ENCODE peak calls at places on chromosome 4, in five cellular contexts. C, R, Q, T and X are unnamed samples.

GRCh38 chr4:157271166-157271869 is 50.8 kb downstream of the GRIA2 start:
- DNase-seq in Q (no peak), C (no peak), R (peak; percentile 55), T (no peak), X (no peak)

GRCh38 chr4:182975806-182976205 is 58.6 kb upstream of the DCTD start:
- DNase-seq in C (peak; percentile 66), T (no peak), Q (peak; percentile 78), R (peak; percentile 78), X (peak; percentile 71)

GRCh38 chr4:71130827-71131603 is 137.6 kb downstream of the DCK start:
- DNase-seq in R (peak; percentile 31), C (no peak), Q (peak; percentile 77), T (no peak), X (peak; percentile 76)

GRCh38 chr4:88743696-88744095 is 46.1 kb upstream of the NAP1L5 start:
- DNase-seq in Q (peak; percentile 67), T (no peak), R (peak; percentile 30), C (no peak), X (peak; percentile 80)

GRCh38 chr4:67725132-67725531 is 24.2 kb upstream of the UBA6 start:
- DNase-seq in T (no peak), R (no peak), Q (peak; percentile 33), C (no peak), X (no peak)

GRCh38 chr4:10157478-10158354 is 41.1 kb upstream of the WDR1 start:
- DNase-seq in Q (peak; percentile 91), T (peak; percentile 40), R (peak; percentile 52), C (peak; percentile 64), X (peak; percentile 82)

GRCh38 chr4:99447079-99447478 is 11.9 kb upstream of the ADH7 start:
- DNase-seq in T (no peak), R (no peak), C (peak; percentile 29), Q (peak; percentile 85), X (peak; percentile 64)

GRCh38 chr4:81875962-81876650 is 404.4 kb upstream of the RASGEF1B start:
- DNase-seq in Q (no peak), C (no peak), T (no peak), R (no peak), X (no peak)

GRCh38 chr4:168598191-168598590 is 101.3 kb downstream of the PALLD start:
- DNase-seq in Q (peak; percentile 23), C (no peak), T (no peak), R (peak; percentile 56), X (peak; percentile 86)

GRCh38 chr4:38371391-38371851 is 292.6 kb upstream of the KLF3 start:
- DNase-seq in T (no peak), Q (peak; percentile 83), C (no peak), R (peak; percentile 10), X (peak; percentile 76)

GRCh38 chr4:5782829-5783476 is 72.0 kb downstream of the EVC start:
- DNase-seq in T (no peak), Q (no peak), R (no peak), C (no peak), X (no peak)

GRCh38 chr4:114015444-114015899 is 36.0 kb upstream of the ARSJ start:
- DNase-seq in R (peak; percentile 98), T (no peak), C (no peak), Q (peak; percentile 100), X (peak; percentile 99)

GRCh38 chr4:119525771-119526712 is 102.6 kb downstream of the PDE5A start:
- DNase-seq in R (no peak), Q (peak; percentile 52), C (no peak), T (no peak), X (peak; percentile 25)

GRCh38 chr4:143411527-143412480 is 75.1 kb downstream of the GAB1 start:
- DNase-seq in R (no peak), Q (peak; percentile 49), C (no peak), T (no peak), X (peak; percentile 53)

GRCh38 chr4:13892739-13893105 is 265.2 kb upstream of the BOD1L1 start:
- DNase-seq in C (no peak), T (no peak), Q (no peak), R (no peak), X (no peak)
- H3K4me3 ChIP-seq in C (no peak overlapping the region), T (no peak overlapping the region), Q (peak overlapping the region; percentile 8), R (no peak overlapping the region), X (peak overlapping the region; percentile 2)

GRCh38 chr4:128810331-128810870 is 901 bp downstream of the JADE1 start:
- DNase-seq in C (peak; percentile 77), R (peak; percentile 23), T (peak; percentile 46), Q (no peak), X (no peak)
- TF ChIP-seq CTCF in C (no peak), R (no peak), T (no peak), Q (no peak), X (peak; percentile 4)

DNA sequence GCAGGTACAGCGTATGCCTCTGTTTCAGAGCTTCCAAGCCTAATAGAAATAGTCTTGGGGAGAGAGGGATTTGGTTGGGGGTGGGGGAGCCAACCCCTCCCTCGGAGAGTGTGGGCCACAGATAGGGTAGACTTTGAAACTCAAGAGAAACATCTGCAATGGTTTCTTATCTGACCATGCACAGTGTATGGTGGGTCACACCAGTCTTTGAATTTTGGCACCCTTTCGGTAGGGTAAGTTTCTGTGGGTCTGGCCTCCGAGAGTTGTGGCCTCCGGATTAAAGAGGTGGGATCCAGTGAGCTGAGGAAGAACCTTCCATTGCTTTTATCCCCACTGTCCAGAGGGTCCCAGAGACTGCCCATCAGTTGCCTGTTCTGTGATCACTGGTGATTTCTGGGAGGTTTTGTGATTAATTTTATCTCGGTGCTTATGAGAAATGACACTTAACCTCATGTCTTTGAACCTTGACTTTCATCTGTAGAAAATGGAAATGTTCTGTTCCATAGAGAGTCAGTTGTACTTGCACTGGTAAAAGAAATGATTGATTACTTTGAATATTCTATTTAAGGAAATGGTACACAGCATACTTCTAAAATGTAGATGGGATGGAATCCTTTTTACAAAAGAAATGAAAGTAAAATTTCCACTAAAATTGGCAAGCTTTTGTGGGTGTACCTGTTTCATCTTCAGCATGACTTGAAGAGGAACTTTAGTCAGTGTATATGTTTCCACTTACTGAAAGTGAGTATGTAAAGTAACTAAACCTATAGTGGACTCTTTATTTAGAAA is 62.7 kb downstream of the TMEM131L start:
- DNase-seq in R (no peak), Q (no peak), C (peak; percentile 63), T (no peak), X (no peak)
- H3K4me3 ChIP-seq in R (no peak overlapping the region), Q (no peak overlapping the region), C (peak overlapping the region; percentile 39), T (no peak overlapping the region), X (no peak overlapping the region)

GRCh38 chr4:139564502-139564901 is 8.5 kb upstream of the SETD7 start:
- DNase-seq in R (no peak), C (no peak), T (no peak), Q (no peak), X (no peak)
- TF ChIP-seq CTCF in R (no peak), C (peak; percentile 14), T (no peak), Q (no peak), X (peak; percentile 20)

GRCh38 chr4:16122225-16122624 is 38.4 kb upstream of the PROM1 start:
- DNase-seq in T (no peak), R (no peak), Q (no peak), C (no peak), X (peak; percentile 21)
- H3K4me3 ChIP-seq in T (no peak overlapping the region), R (no peak overlapping the region), Q (no peak overlapping the region), C (no peak overlapping the region), X (no peak overlapping the region)

GRCh38 chr4:23937173-23937572 is 47.3 kb upstream of the PPARGC1A start:
- DNase-seq in Q (no peak), R (peak; percentile 72), T (no peak), C (no peak), X (peak; percentile 80)
- TF ChIP-seq CTCF in Q (no peak), R (no peak), T (no peak), C (no peak), X (no peak)

GRCh38 chr4:186204103-186204559 is 12.8 kb downstream of the CYP4V2 start:
- DNase-seq in C (no peak), T (no peak), R (peak; percentile 66), Q (peak; percentile 55), X (no peak)
- H3K4me3 ChIP-seq in C (no peak overlapping the region), T (no peak overlapping the region), R (peak overlapping the region; percentile 45), Q (peak overlapping the region; percentile 47), X (peak overlapping the region; percentile 18)

DNA sequence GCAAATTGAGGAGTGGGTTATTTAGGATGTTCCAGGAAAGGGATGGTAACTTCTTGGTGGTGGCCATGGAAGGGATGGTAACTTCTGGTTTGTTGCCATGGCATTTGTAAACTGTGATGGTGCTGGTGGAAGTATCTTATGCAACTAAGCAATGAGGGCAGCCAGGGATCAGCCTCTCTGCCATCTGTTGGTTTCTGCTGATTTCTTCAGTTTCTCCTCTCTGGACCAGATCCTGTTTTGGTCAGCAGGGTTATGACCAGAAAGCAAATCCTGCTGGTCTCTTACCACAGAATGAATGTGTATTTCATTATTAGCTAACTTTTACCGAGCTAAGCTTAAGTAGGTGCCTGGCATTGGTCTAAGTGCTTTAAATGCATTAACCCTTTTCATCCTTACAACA is 69.3 kb upstream of the FAT1 start:
- DNase-seq in C (no peak), Q (peak; percentile 26), T (no peak), R (peak; percentile 65), X (peak; percentile 82)
- TF ChIP-seq CTCF in C (no peak), Q (no peak), T (no peak), R (no peak), X (peak; percentile 14)

GRCh38 chr4:3713346-3713745 is 52.8 kb upstream of the ADRA2C start:
- DNase-seq in R (no peak), Q (no peak), T (no peak), C (no peak), X (no peak)
- H3K4me3 ChIP-seq in R (no peak overlapping the region), Q (no peak overlapping the region), T (no peak overlapping the region), C (no peak overlapping the region), X (no peak overlapping the region)